ENCODE peak calls at places on chromosomes 16 and 17, in four cellular contexts. J is aorta, L is RPMI7951, K is Calu3. T is an unnamed sample.
A peak's percentile ranks its signal among the peaks of the same experiment; 100 is the strongest.

GRCh38 chr16:88195021-88195581 is 187.7 kb upstream of the ZNF469 start:
- DNase-seq in J (no peak), L (no peak), K (no peak), T (no peak)

GRCh38 chr16:22216191-22216831 is 10.2 kb downstream of the EEF2K start:
- DNase-seq in J (no peak), L (peak; percentile 34), K (no peak), T (no peak)

GRCh38 chr17:35889818-35890773 is 9.9 kb upstream of the CCL5 start:
- DNase-seq in J (no peak), L (peak; percentile 73), K (peak; percentile 13), T (no peak)

GRCh38 chr17:80952291-80952690 is 39.4 kb upstream of the CHMP6 start:
- DNase-seq in J (peak; percentile 68), L (no peak), K (no peak), T (peak; percentile 21)

GRCh38 chr17:81928497-81929252 is 1.1 kb upstream of the MAFG start:
- DNase-seq in J (peak; percentile 77), L (peak; percentile 20), K (no peak), T (peak; percentile 63)

GRCh38 chr17:38424297-38424972 is 3.8 kb upstream of the ARHGAP23 start:
- DNase-seq in J (no peak), L (no peak), K (no peak), T (no peak)

GRCh38 chr17:75595284-75595918 is 7.8 kb downstream of the MYO15B start:
- DNase-seq in J (no peak), L (no peak), K (no peak), T (no peak)

GRCh38 chr17:27207073-27207511 is 86.8 kb upstream of the WSB1 start:
- DNase-seq in J (no peak), L (peak; percentile 65), K (no peak), T (no peak)

GRCh38 chr16:11035096-11035495 is 90.7 kb downstream of the CLEC16A start:
- DNase-seq in J (no peak), L (no peak), K (no peak), T (no peak)

GRCh38 chr16:50789757-50790156 is 47.9 kb downstream of the CYLD start:
- DNase-seq in J (no peak), L (no peak), K (no peak), T (no peak)

GRCh38 chr17:62094175-62094574 is 29.1 kb upstream of the MED13 start:
- DNase-seq in J (no peak), L (no peak), K (no peak), T (no peak)

GRCh38 chr16:4536391-4537106 is 2.0 kb downstream of the CDIP1 start:
- DNase-seq in J (no peak), L (no peak), K (no peak), T (no peak)

T was measured in Right ventricle myocardium inferior.